ENCODE peak calls at places on chromosome 11, in nine cellular contexts. X is omental fat pad, E is Calu3, D is tibial artery, W is AG09309, V is IMR-90, R is foreskin fibroblast, S is B cell, U is psoas muscle. Q is an unnamed sample.

GRCh38 chr11:95254139-95254704 is 23.2 kb upstream of the SESN3 start:
- DNase-seq in D (peak), R (peak), X (peak), W (peak), S (peak), E (peak), V (peak), U (peak), Q (peak)

GRCh38 chr11:269146-269890 is 8.9 kb upstream of the NLRP6 start:
- DNase-seq in R (no peak), E (no peak), X (no peak), W (no peak), S (peak), U (peak), D (no peak), V (no peak), Q (no peak)

GRCh38 chr11:46363031-46363407 is 15.8 kb downstream of the DGKZ start:
- DNase-seq in R (peak), U (peak), W (no peak), X (no peak), D (peak), S (no peak), V (peak), E (peak), Q (peak)

GRCh38 chr11:59173080-59173963 is 1.4 kb downstream of the DTX4 start:
- DNase-seq in E (peak), V (peak), R (peak), S (no peak), U (peak), W (no peak), D (no peak), X (no peak), Q (no peak)

GRCh38 chr11:108865411-108865810 is 200.5 kb downstream of the DDX10 start:
- DNase-seq in X (no peak), S (no peak), D (no peak), E (no peak), R (no peak), W (no peak), V (peak), U (no peak), Q (no peak)

GRCh38 chr11:614091-614582 is 1.6 kb downstream of the IRF7 start:
- DNase-seq in D (no peak), E (no peak), X (no peak), S (no peak), W (no peak), U (no peak), R (no peak), V (no peak), Q (no peak)

GRCh38 chr11:65945430-65945911 is at the start of gene TSGA10IP:
- DNase-seq in V (no peak), W (no peak), R (no peak), D (no peak), U (no peak), S (no peak), E (no peak), X (no peak), Q (no peak)

GRCh38 chr11:85821636-85822035 is 10.7 kb upstream of the SYTL2 start:
- DNase-seq in V (peak), X (no peak), W (no peak), D (no peak), U (no peak), R (peak), E (no peak), S (no peak), Q (peak)

GRCh38 chr11:44707094-44707493 is 19.7 kb upstream of the TSPAN18 start:
- DNase-seq in R (no peak), D (no peak), V (no peak), W (no peak), E (no peak), U (no peak), X (no peak), S (no peak), Q (no peak)

GRCh38 chr11:134069996-134070845 is 1.3 kb downstream of the JAM3 start:
- DNase-seq in E (no peak), W (no peak), V (no peak), U (no peak), R (no peak), X (no peak), S (no peak), D (no peak), Q (no peak)

GRCh38 chr11:67996622-67997459 is 7.1 kb downstream of the UNC93B1 start:
- DNase-seq in U (peak), S (no peak), W (no peak), X (no peak), R (peak), D (peak), V (no peak), E (peak), Q (no peak)

GRCh38 chr11:111733009-111733408 is 33.2 kb downstream of the PPP2R1B start:
- DNase-seq in S (no peak), D (peak), V (peak), R (peak), X (no peak), E (no peak), W (peak), U (peak), Q (peak)

DNA sequence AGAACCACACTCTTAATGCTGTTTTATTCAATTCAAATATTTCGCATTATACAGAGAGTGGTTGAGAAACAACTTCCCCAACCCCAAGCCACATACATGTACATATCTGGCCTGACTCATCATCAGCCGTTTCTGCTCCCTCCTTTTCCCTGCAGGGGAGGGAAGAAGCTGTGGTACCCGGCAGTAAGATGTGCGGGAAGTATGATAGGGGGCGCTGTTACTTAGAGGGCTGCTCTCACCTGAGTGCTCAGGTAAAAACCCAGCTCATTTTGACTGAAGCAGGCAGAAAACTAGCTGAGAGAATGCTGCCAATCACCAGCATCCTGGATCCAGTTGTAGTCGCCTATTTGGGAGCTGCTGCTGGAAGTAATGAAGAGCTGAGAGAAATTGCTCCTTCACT is 85.6 kb downstream of the NELL1 start:
- DNase-seq in E (no peak), D (no peak), R (no peak), S (no peak), X (no peak), W (no peak), V (no peak), U (no peak), Q (no peak)
- TF ChIP-seq CTCF in E (no peak), D (no peak), R (no peak), S (no peak), X (no peak), W (no peak), V (no peak), U (no peak), Q (no peak)

DNA sequence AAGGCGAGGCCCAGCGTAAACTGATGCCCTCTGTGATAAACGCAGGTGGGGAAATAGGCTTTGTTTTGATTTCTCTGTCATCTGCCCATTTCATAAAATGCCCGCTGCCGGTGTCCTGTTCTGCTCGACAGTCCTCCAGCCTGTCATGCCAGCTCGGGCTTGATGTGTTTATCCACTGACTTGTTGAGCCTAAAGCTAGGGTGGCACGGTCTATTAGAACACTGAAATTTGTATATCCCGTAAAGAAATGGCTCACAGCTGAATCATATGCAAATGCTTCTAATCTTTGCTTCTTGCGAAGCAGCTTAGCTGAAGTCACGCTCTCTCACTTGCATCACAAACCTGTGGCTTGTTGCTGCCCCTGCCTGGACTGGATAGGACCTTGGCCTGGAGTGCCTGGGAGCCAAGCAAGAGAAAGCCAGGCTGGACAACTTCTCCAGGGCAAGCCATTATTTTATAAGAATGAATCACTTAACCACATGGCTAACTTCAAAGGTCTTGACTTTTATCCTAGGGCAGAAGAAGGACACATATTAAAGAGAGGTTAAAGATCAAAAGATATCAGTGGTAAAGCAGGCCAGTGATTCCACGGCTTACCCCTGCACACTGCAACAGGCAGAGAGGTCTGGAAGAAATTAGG is 33.1 kb downstream of the EHF start:
- DNase-seq in D (no peak), X (no peak), E (peak), W (peak), R (peak), V (peak), U (peak), S (peak), Q (peak)
- TF ChIP-seq CTCF in D (no peak), X (no peak), E (no peak), W (peak), R (peak), V (peak), U (no peak), S (no peak), Q (peak)

GRCh38 chr11:2929880-2930704 is 872 bp upstream of the PHLDA2 start:
- DNase-seq in R (peak), V (peak), S (no peak), D (peak), E (peak), W (no peak), X (peak), U (peak), Q (peak)
- TF ChIP-seq CTCF in R (no peak), V (peak), S (peak), D (peak), E (no peak), W (peak), X (no peak), U (peak), Q (peak)

DNA sequence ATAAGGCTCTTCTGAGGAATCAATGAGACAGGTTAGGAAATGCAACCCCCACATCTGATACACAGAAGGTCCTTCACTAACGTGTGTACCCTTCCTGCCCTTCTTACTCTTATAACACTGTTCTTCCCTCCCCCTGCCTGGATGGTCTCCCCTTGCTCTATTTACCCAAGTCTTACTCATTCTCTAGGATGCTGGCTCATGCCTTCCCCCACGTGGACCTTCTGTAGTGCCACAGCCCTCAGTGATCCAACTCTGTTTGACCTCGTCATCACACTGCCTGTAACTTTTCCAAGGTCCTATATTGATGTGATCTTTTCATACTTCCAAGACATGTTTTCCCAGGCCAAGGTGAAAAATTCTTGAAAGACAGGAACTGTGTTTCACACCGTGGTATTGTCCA is 79.8 kb downstream of the C11orf58 start:
- DNase-seq in W (no peak), X (no peak), V (no peak), D (no peak), S (no peak), E (peak), U (no peak), R (no peak), Q (no peak)
- TF ChIP-seq CTCF in W (no peak), X (no peak), V (no peak), D (no peak), S (no peak), E (no peak), U (no peak), R (no peak), Q (no peak)

DNA sequence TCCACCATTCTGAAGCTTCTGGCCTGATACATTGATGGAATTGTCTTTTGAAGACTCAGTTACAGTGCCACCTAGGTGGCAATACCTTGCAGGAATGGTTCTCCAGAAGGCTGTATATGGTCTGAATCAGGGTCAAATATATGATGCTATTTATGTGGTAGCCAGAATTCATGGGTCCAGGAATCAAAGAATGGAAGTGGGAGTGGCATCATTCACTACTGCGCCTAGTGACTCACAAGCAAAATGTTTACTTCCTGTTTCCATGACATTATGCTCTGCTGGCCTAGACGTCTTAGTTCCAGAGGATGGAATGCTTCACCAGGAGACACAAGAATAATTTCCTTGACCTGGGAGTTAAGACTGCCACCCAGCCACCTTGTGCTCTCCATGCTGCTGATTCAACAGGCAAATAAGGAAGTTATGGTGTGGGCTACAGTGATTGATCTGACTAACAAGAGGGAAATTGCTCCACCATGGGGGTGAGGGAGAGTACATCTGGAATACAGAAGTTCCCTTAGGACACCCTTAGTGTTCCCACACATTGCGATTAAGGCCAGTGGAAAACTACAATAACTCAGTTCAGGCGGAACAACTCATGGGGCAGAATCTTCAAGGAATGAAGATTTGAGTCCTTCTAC is 491.8 kb downstream of the ETS1 start:
- DNase-seq in S (no peak), V (peak), W (peak), D (no peak), X (no peak), R (peak), U (no peak), E (peak), Q (peak)
- TF ChIP-seq CTCF in S (no peak), V (no peak), W (peak), D (no peak), X (no peak), R (no peak), U (no peak), E (no peak), Q (no peak)

DNA sequence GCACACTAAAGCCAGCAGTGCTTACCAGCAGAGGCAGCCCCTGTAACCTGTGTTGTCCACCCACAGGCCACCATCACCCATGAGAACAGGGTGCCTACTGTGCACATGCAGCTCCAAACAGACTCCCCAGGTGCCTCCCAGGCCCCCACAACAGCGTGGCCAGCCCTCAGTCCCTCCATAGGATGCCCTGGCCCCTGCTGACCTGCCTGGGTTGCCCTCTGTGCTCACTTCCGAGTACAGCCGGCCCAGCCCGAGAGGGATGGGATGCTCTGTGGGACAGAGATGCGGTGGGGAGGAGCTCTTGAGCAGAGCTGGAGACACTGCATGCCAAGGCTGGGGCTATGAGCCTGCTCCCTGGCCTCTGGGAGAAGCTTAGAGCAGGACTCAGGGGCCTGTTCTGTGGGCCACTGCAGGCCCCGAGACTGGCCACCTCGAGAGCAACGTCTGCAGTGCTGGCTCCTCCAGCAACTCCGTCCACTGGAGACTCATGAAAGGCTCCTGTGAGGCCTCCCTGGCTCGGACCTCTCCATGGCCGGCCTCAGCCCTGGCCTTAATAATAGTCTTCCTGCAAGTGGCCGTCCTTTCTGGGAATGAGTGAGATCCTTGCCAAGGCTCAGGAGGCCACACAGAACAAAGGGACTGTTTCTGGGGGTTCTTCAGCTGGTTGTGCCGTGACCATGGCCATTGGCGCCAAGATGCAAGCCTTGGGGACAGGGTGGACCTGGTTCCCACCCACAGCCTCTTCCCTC is 27.0 kb downstream of the FADS2 start:
- DNase-seq in W (no peak), S (no peak), E (no peak), U (no peak), X (no peak), V (no peak), R (no peak), D (no peak), Q (no peak)
- TF ChIP-seq CTCF in W (no peak), S (no peak), E (no peak), U (no peak), X (no peak), V (no peak), R (no peak), D (no peak), Q (no peak)

GRCh38 chr11:127470485-127470884 is 469.9 kb upstream of the KIRREL3 start:
- DNase-seq in X (no peak), R (no peak), E (peak), V (no peak), S (no peak), W (no peak), U (no peak), D (no peak), Q (no peak)

GRCh38 chr11:127474735-127475134 is 474.2 kb upstream of the KIRREL3 start:
- DNase-seq in V (no peak), X (no peak), S (no peak), R (no peak), E (no peak), W (no peak), D (no peak), U (no peak), Q (no peak)

DNA sequence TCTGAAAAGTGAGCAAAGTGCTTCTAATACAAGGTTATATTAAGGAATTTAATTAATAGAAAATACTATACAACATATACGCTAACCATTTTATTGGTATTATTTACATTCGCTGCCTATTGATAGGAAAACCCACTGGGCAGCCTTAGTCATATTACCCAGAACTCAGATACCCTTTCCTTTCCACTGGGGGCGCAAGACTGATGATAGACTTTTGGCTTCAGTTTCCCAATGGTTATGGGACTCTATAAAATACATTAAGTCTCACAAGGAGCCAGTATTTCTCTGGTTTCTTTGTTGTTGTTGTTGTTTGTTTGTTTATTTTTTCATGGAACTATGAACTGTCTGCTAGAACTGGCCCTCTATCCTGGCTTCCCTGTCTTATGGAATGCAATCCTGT is 471.1 kb upstream of the KIRREL3 start:
- DNase-seq in S (no peak), W (no peak), D (no peak), R (no peak), X (no peak), V (no peak), U (no peak), E (no peak), Q (no peak)
- TF ChIP-seq CTCF in S (no peak), W (no peak), D (no peak), R (no peak), X (no peak), V (no peak), U (no peak), E (no peak), Q (no peak)

GRCh38 chr11:12288934-12289666 is 88.3 kb upstream of the PARVA start:
- DNase-seq in S (no peak), V (no peak), U (no peak), X (no peak), W (no peak), D (no peak), E (no peak), R (no peak), Q (no peak)
- TF ChIP-seq CTCF in S (no peak), V (no peak), U (no peak), X (no peak), W (no peak), D (no peak), E (no peak), R (no peak), Q (no peak)